ENCODE peak calls at places on chromosomes 7 and 10, in four cellular contexts. One of them, this sample, is unnamed.
A peak's percentile ranks its signal among the peaks of the same experiment; 100 is the strongest.

GRCh38 chr10:75762436-75762802 is 331.0 kb downstream of the LRMDA start:
- DNase-seq in cardiac muscle cell: no peak
- DNase-seq in mammary epithelial cell: no peak
- DNase-seq in kidney: no peak
- DNase-seq in this sample: no peak

GRCh38 chr10:93620925-93621324 is 8.6 kb downstream of the PDE6C start:
- DNase-seq in cardiac muscle cell: no peak
- DNase-seq in mammary epithelial cell: no peak
- DNase-seq in kidney: no peak
- DNase-seq in this sample: no peak

GRCh38 chr7:153832160-153832559 is 220.0 kb upstream of the DPP6 start:
- DNase-seq in cardiac muscle cell: no peak
- DNase-seq in mammary epithelial cell: no peak
- DNase-seq in kidney: no peak
- DNase-seq in this sample: no peak

GRCh38 chr10:76017733-76018433 is 586.5 kb downstream of the LRMDA start:
- DNase-seq in cardiac muscle cell: no peak
- DNase-seq in mammary epithelial cell: no peak
- DNase-seq in kidney: no peak
- DNase-seq in this sample: no peak

GRCh38 chr7:2820508-2820934 is 23.6 kb downstream of the GNA12 start:
- DNase-seq in cardiac muscle cell: peak; percentile 97
- DNase-seq in mammary epithelial cell: peak; percentile 96
- DNase-seq in kidney: peak; percentile 89
- DNase-seq in this sample: no peak

GRCh38 chr10:11865561-11865960 is 42.4 kb downstream of the PROSER2 start:
- DNase-seq in cardiac muscle cell: no peak
- DNase-seq in mammary epithelial cell: no peak
- DNase-seq in kidney: no peak
- DNase-seq in this sample: no peak

GRCh38 chr7:45171946-45172345 is 14.4 kb downstream of the RAMP3 start:
- DNase-seq in cardiac muscle cell: no peak
- DNase-seq in mammary epithelial cell: no peak
- DNase-seq in kidney: peak; percentile 56
- DNase-seq in this sample: no peak

GRCh38 chr7:76069238-76069638 is 21.3 kb downstream of the MDH2 start:
- DNase-seq in cardiac muscle cell: peak; percentile 92
- DNase-seq in mammary epithelial cell: peak; percentile 93
- DNase-seq in kidney: peak; percentile 73
- DNase-seq in this sample: no peak

GRCh38 chr10:91163269-91163708 is 57.2 kb upstream of the PCGF5 start:
- DNase-seq in cardiac muscle cell: peak; percentile 63
- DNase-seq in mammary epithelial cell: peak; percentile 51
- DNase-seq in kidney: peak; percentile 93
- DNase-seq in this sample: peak; percentile 7

GRCh38 chr10:46096909-46097575 is 51.0 kb upstream of the MSMB start:
- DNase-seq in cardiac muscle cell: no peak
- DNase-seq in mammary epithelial cell: no peak
- DNase-seq in kidney: no peak
- DNase-seq in this sample: no peak

GRCh38 chr10:124283215-124284046 is 135.3 kb downstream of the OAT start:
- DNase-seq in cardiac muscle cell: no peak
- DNase-seq in mammary epithelial cell: no peak
- DNase-seq in kidney: no peak
- DNase-seq in this sample: no peak

GRCh38 chr7:17239683-17240521 is 58.5 kb upstream of the AHR start:
- DNase-seq in cardiac muscle cell: peak; percentile 62
- DNase-seq in mammary epithelial cell: peak; percentile 52
- DNase-seq in kidney: no peak
- DNase-seq in this sample: no peak

GRCh38 chr10:112811741-112812551 is 138.1 kb upstream of the TCF7L2 start:
- DNase-seq in cardiac muscle cell: peak; percentile 92
- DNase-seq in mammary epithelial cell: peak; percentile 93
- DNase-seq in kidney: peak; percentile 80
- DNase-seq in this sample: no peak

GRCh38 chr10:112815238-112816032 is 134.6 kb upstream of the TCF7L2 start:
- DNase-seq in cardiac muscle cell: peak; percentile 58
- DNase-seq in mammary epithelial cell: peak; percentile 67
- DNase-seq in kidney: peak; percentile 21
- DNase-seq in this sample: no peak

GRCh38 chr10:112813866-112814596 is 136.0 kb upstream of the TCF7L2 start:
- DNase-seq in cardiac muscle cell: no peak
- DNase-seq in mammary epithelial cell: no peak
- DNase-seq in kidney: no peak
- DNase-seq in this sample: no peak

GRCh38 chr10:112810651-112811215 is 139.3 kb upstream of the TCF7L2 start:
- DNase-seq in cardiac muscle cell: no peak
- DNase-seq in mammary epithelial cell: peak; percentile 11
- DNase-seq in kidney: no peak
- DNase-seq in this sample: no peak

GRCh38 chr10:112812571-112812970 is 137.5 kb upstream of the TCF7L2 start:
- DNase-seq in cardiac muscle cell: no peak
- DNase-seq in mammary epithelial cell: no peak
- DNase-seq in kidney: no peak
- DNase-seq in this sample: no peak
- H3K27ac ChIP-seq in cardiac muscle cell: no peak overlapping the region
- H3K27ac ChIP-seq in mammary epithelial cell: no peak overlapping the region
- H3K27ac ChIP-seq in kidney: no peak overlapping the region
- H3K27ac ChIP-seq in this sample: peak overlapping the region; percentile 77

DNA sequence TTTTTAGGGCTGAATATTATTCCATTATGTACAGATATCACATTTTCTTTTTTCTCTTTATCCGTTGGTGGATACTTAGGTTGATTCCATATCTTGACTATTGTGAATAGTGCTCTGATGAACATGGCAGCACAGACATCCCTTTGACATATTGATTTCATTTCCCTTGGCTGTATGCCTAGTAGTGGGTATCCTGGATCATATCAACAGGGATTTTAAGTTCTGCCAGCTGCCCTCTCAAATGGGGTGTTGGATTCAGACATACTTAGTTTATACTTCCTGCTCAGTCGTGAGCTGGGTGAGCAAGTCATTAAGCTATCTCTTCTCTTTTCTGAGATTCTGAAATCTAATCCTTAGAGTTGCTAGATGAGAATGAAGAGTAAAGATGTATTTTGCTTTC is 139.6 kb upstream of the SORCS3 start:
- DNase-seq in cardiac muscle cell: no peak
- DNase-seq in mammary epithelial cell: no peak
- DNase-seq in kidney: no peak
- DNase-seq in this sample: no peak
- TF ChIP-seq CTCF in cardiac muscle cell: no peak
- TF ChIP-seq CTCF in mammary epithelial cell: no peak
- TF ChIP-seq CTCF in kidney: no peak
- TF ChIP-seq CTCF in this sample: no peak

GRCh38 chr10:114511875-114512274 is 107.6 kb upstream of the AFAP1L2 start:
- DNase-seq in cardiac muscle cell: no peak
- DNase-seq in mammary epithelial cell: no peak
- DNase-seq in kidney: no peak
- DNase-seq in this sample: no peak

GRCh38 chr10:114508376-114508775 is 104.1 kb upstream of the AFAP1L2 start:
- DNase-seq in cardiac muscle cell: no peak
- DNase-seq in mammary epithelial cell: no peak
- DNase-seq in kidney: no peak
- DNase-seq in this sample: no peak

GRCh38 chr10:114504769-114505579 is 100.7 kb upstream of the AFAP1L2 start:
- DNase-seq in cardiac muscle cell: peak; percentile 94
- DNase-seq in mammary epithelial cell: peak; percentile 79
- DNase-seq in kidney: no peak
- DNase-seq in this sample: no peak

GRCh38 chr10:114506874-114507385 is 102.6 kb upstream of the AFAP1L2 start:
- DNase-seq in cardiac muscle cell: no peak
- DNase-seq in mammary epithelial cell: no peak
- DNase-seq in kidney: no peak
- DNase-seq in this sample: no peak

DNA sequence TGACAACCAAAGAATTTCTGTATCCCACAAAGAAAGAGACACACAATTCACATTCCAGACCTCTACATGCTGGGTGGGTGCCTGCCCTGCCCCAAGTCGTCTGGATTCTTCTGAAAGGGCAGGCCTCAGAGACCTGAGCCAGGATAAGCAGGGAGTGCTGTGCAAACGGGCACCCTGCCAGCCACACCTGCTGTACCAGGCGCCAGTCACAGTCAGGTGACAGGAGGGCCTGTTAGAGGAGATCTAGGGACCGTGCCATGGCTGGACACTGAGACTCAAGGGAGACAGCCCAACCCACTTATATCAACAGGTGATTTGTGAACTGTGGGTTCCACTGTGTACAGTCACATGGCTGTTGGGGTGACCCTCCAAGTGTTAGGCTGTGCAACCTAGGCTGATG is 103.1 kb upstream of the AFAP1L2 start:
- DNase-seq in cardiac muscle cell: no peak
- DNase-seq in mammary epithelial cell: peak; percentile 30
- DNase-seq in kidney: peak; percentile 95
- DNase-seq in this sample: no peak
- H3K4me1 ChIP-seq in cardiac muscle cell: peaks cover 29% of the 10 kb centered on the region
- H3K4me1 ChIP-seq in mammary epithelial cell: peaks cover 36% of the 10 kb centered on the region
- H3K4me1 ChIP-seq in kidney: peaks cover 2% of the 10 kb centered on the region
- H3K4me1 ChIP-seq in this sample: peaks cover 25% of the 10 kb centered on the region

DNA sequence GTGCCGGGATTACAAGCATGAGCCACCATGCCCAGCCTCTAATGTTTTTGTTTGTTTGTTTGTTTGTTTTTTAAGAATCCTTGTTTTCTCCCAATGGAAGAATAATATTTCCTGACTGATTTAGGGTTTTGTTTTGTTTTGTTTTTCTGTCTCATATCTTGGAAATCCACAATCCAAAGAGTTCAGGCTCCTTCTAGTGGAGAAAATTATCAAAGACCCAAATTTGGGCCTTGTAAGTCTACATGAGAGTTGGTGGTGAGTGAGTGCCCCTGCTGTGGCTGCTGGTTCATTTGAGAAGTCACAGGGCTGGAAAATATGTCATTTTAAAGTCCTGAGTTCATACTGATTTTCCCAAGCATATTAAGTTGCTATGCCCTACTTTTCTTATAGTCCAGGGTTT is 33.5 kb upstream of the KLHL7 start:
- DNase-seq in cardiac muscle cell: peak; percentile 50
- DNase-seq in mammary epithelial cell: no peak
- DNase-seq in kidney: no peak
- DNase-seq in this sample: no peak
- H3K27ac ChIP-seq in cardiac muscle cell: peak overlapping the region; percentile 6
- H3K27ac ChIP-seq in mammary epithelial cell: no peak overlapping the region
- H3K27ac ChIP-seq in kidney: no peak overlapping the region
- H3K27ac ChIP-seq in this sample: no peak overlapping the region

DNA sequence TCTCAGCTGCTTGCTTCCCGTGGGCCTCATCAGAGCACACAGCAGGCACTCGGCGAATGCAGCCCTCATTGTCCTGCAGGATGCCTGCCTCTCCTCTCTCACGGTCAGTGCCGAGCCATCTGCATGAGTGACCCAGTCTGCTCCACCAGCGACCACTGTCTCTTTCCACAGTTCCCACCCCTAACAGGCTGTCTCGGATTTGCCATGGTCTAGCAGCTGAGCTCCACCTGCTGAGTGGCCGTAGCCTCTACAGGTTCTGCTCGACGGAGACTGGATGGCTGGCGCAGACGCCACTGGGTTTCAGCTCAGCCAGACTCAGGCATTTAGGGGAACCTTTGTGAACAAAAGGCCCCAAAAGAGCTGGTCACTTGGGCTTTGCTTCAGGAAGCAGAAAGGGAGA is 209.4 kb upstream of the FOXK1 start:
- DNase-seq in cardiac muscle cell: no peak
- DNase-seq in mammary epithelial cell: no peak
- DNase-seq in kidney: no peak
- DNase-seq in this sample: no peak
- TF ChIP-seq CTCF in cardiac muscle cell: no peak
- TF ChIP-seq CTCF in mammary epithelial cell: no peak
- TF ChIP-seq CTCF in kidney: no peak
- TF ChIP-seq CTCF in this sample: no peak

GRCh38 chr7:103445228-103446020 is 583 bp downstream of the SLC26A5 start:
- DNase-seq in cardiac muscle cell: peak; percentile 6
- DNase-seq in mammary epithelial cell: no peak
- DNase-seq in kidney: peak; percentile 69
- DNase-seq in this sample: no peak
- H3K4me1 ChIP-seq in cardiac muscle cell: peaks cover 14% of the 10 kb centered on the region
- H3K4me1 ChIP-seq in mammary epithelial cell: peaks cover 8% of the 10 kb centered on the region
- H3K4me1 ChIP-seq in kidney: peaks cover 6% of the 10 kb centered on the region
- H3K4me1 ChIP-seq in this sample: peaks cover 14% of the 10 kb centered on the region

DNA sequence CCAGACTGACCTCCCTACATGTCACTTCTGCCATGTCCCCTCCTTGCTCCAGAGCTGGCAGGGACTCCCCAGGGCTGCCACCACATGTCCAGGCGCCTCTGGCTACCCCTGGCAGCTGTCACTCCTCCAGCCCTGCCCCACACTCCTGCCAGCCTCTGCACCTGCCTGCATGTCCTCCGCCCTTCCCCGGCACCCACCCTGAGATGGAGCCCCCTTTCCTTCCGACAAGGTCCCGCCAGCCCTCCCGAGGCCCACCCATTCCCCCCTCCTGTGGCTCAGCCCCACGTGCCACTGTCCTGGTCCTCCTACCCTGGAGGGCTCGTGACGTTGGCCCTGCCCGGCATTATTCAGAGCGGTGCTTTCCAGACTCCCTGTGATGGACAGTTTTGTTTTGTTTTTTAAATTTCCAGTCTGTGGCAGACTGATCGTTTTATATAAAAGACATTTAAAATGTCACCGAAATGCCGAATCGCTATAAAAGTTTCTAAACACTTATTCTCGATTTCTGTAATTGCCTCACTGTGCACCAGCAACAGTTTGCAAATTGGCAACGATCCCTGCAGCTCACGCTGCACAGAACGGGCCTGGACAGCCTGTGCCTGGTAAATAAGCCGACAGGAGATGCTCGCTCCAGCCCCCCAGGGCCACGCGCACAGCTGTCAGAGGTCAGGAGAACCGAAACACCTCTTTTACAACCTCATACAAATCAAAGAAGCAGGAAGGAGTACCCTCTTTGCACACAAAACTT is 111.1 kb upstream of the SH2B2 start:
- DNase-seq in cardiac muscle cell: no peak
- DNase-seq in mammary epithelial cell: no peak
- DNase-seq in kidney: no peak
- DNase-seq in this sample: no peak
- H3K27ac ChIP-seq in cardiac muscle cell: no peak overlapping the region
- H3K27ac ChIP-seq in mammary epithelial cell: no peak overlapping the region
- H3K27ac ChIP-seq in kidney: no peak overlapping the region
- H3K27ac ChIP-seq in this sample: no peak overlapping the region

This sample was measured in esophagus squamous epithelium.